ENCODE peak calls at places on chromosomes 6 and 20, in ten cellular contexts. One of them, this sample, is unnamed.

GRCh38 chr6:152457949-152458624 is 179.1 kb downstream of the SYNE1 start:
- DNase-seq in AG10803: no peak
- DNase-seq in iPS-NIHi11: no peak
- DNase-seq in posterior cingulate gyrus: no peak
- DNase-seq in HT1080: no peak
- DNase-seq in ascending aorta: no peak
- DNase-seq in A549: no peak
- DNase-seq in amniotic stem cell: no peak
- DNase-seq in mesothelial cell of epicardium: no peak
- DNase-seq in transverse colon: no peak
- DNase-seq in this sample: no peak

GRCh38 chr20:4183361-4183760 is 168.0 kb upstream of the RNF24 start:
- DNase-seq in AG10803: no peak
- DNase-seq in iPS-NIHi11: no peak
- DNase-seq in posterior cingulate gyrus: no peak
- DNase-seq in HT1080: no peak
- DNase-seq in ascending aorta: no peak
- DNase-seq in A549: no peak
- DNase-seq in amniotic stem cell: no peak
- DNase-seq in mesothelial cell of epicardium: no peak
- DNase-seq in transverse colon: no peak
- DNase-seq in this sample: no peak

GRCh38 chr20:61268024-61268423 is 16.0 kb downstream of the CDH4 start:
- DNase-seq in AG10803: no peak
- DNase-seq in iPS-NIHi11: no peak
- DNase-seq in posterior cingulate gyrus: no peak
- DNase-seq in HT1080: no peak
- DNase-seq in ascending aorta: no peak
- DNase-seq in A549: no peak
- DNase-seq in amniotic stem cell: no peak
- DNase-seq in mesothelial cell of epicardium: no peak
- DNase-seq in transverse colon: no peak
- DNase-seq in this sample: no peak

GRCh38 chr6:151096691-151097090 is 143.1 kb upstream of the AKAP12 start:
- DNase-seq in AG10803: peak
- DNase-seq in iPS-NIHi11: no peak
- DNase-seq in posterior cingulate gyrus: no peak
- DNase-seq in HT1080: no peak
- DNase-seq in ascending aorta: no peak
- DNase-seq in A549: no peak
- DNase-seq in amniotic stem cell: no peak
- DNase-seq in mesothelial cell of epicardium: no peak
- DNase-seq in transverse colon: no peak
- DNase-seq in this sample: no peak

GRCh38 chr6:91637217-91637616 is 1050.3 kb upstream of the MAP3K7 start:
- DNase-seq in AG10803: no peak
- DNase-seq in iPS-NIHi11: no peak
- DNase-seq in posterior cingulate gyrus: no peak
- DNase-seq in HT1080: no peak
- DNase-seq in ascending aorta: no peak
- DNase-seq in A549: no peak
- DNase-seq in amniotic stem cell: no peak
- DNase-seq in mesothelial cell of epicardium: no peak
- DNase-seq in transverse colon: no peak
- DNase-seq in this sample: no peak

GRCh38 chr6:110800839-110801196 is 14.5 kb downstream of the CDK19 start:
- DNase-seq in AG10803: no peak
- DNase-seq in iPS-NIHi11: no peak
- DNase-seq in posterior cingulate gyrus: no peak
- DNase-seq in HT1080: no peak
- DNase-seq in ascending aorta: no peak
- DNase-seq in A549: no peak
- DNase-seq in amniotic stem cell: no peak
- DNase-seq in mesothelial cell of epicardium: no peak
- DNase-seq in transverse colon: no peak
- DNase-seq in this sample: no peak

GRCh38 chr6:39896701-39897100 is 37.6 kb downstream of the MOCS1 start:
- DNase-seq in AG10803: no peak
- DNase-seq in iPS-NIHi11: no peak
- DNase-seq in posterior cingulate gyrus: no peak
- DNase-seq in HT1080: no peak
- DNase-seq in ascending aorta: no peak
- DNase-seq in A549: no peak
- DNase-seq in amniotic stem cell: no peak
- DNase-seq in mesothelial cell of epicardium: no peak
- DNase-seq in transverse colon: no peak
- DNase-seq in this sample: no peak

GRCh38 chr20:9498322-9498721 is 16.1 kb upstream of the LAMP5 start:
- DNase-seq in AG10803: peak
- DNase-seq in iPS-NIHi11: no peak
- DNase-seq in posterior cingulate gyrus: no peak
- DNase-seq in HT1080: peak
- DNase-seq in ascending aorta: no peak
- DNase-seq in A549: peak
- DNase-seq in amniotic stem cell: no peak
- DNase-seq in mesothelial cell of epicardium: no peak
- DNase-seq in transverse colon: no peak
- DNase-seq in this sample: no peak

GRCh38 chr6:54198134-54198533 is 86.9 kb downstream of the MLIP start:
- DNase-seq in AG10803: peak
- DNase-seq in iPS-NIHi11: no peak
- DNase-seq in posterior cingulate gyrus: no peak
- DNase-seq in HT1080: no peak
- DNase-seq in ascending aorta: no peak
- DNase-seq in A549: no peak
- DNase-seq in amniotic stem cell: no peak
- DNase-seq in mesothelial cell of epicardium: no peak
- DNase-seq in transverse colon: no peak
- DNase-seq in this sample: no peak

GRCh38 chr6:137813308-137813707 is 53.8 kb upstream of the TNFAIP3 start:
- DNase-seq in AG10803: no peak
- DNase-seq in iPS-NIHi11: no peak
- DNase-seq in posterior cingulate gyrus: no peak
- DNase-seq in HT1080: no peak
- DNase-seq in ascending aorta: no peak
- DNase-seq in A549: no peak
- DNase-seq in amniotic stem cell: no peak
- DNase-seq in mesothelial cell of epicardium: no peak
- DNase-seq in transverse colon: no peak
- DNase-seq in this sample: no peak

GRCh38 chr6:104003803-104004516 is 855.8 kb downstream of the HACE1 start:
- DNase-seq in AG10803: no peak
- DNase-seq in iPS-NIHi11: peak
- DNase-seq in posterior cingulate gyrus: no peak
- DNase-seq in HT1080: no peak
- DNase-seq in ascending aorta: no peak
- DNase-seq in A549: no peak
- DNase-seq in amniotic stem cell: no peak
- DNase-seq in mesothelial cell of epicardium: no peak
- DNase-seq in transverse colon: no peak
- DNase-seq in this sample: no peak

GRCh38 chr6:170296746-170297576 is 6.1 kb upstream of the DLL1 start:
- DNase-seq in AG10803: no peak
- DNase-seq in iPS-NIHi11: no peak
- DNase-seq in posterior cingulate gyrus: no peak
- DNase-seq in HT1080: no peak
- DNase-seq in ascending aorta: peak
- DNase-seq in A549: no peak
- DNase-seq in amniotic stem cell: no peak
- DNase-seq in mesothelial cell of epicardium: no peak
- DNase-seq in transverse colon: no peak
- DNase-seq in this sample: no peak

GRCh38 chr20:58894652-58895051 is 42.1 kb downstream of the GNAS start:
- DNase-seq in AG10803: no peak
- DNase-seq in iPS-NIHi11: no peak
- DNase-seq in posterior cingulate gyrus: no peak
- DNase-seq in HT1080: no peak
- DNase-seq in ascending aorta: no peak
- DNase-seq in A549: no peak
- DNase-seq in amniotic stem cell: no peak
- DNase-seq in mesothelial cell of epicardium: no peak
- DNase-seq in transverse colon: no peak
- DNase-seq in this sample: no peak

GRCh38 chr20:57657537-57658446 is 37.6 kb upstream of the ZBP1 start:
- DNase-seq in AG10803: no peak
- DNase-seq in iPS-NIHi11: peak
- DNase-seq in posterior cingulate gyrus: peak
- DNase-seq in HT1080: no peak
- DNase-seq in ascending aorta: peak
- DNase-seq in A549: no peak
- DNase-seq in amniotic stem cell: no peak
- DNase-seq in mesothelial cell of epicardium: peak
- DNase-seq in transverse colon: peak
- DNase-seq in this sample: no peak

GRCh38 chr6:21594427-21595264 is 1.1 kb downstream of the SOX4 start:
- DNase-seq in AG10803: peak
- DNase-seq in iPS-NIHi11: peak
- DNase-seq in posterior cingulate gyrus: peak
- DNase-seq in HT1080: peak
- DNase-seq in ascending aorta: peak
- DNase-seq in A549: peak
- DNase-seq in amniotic stem cell: no peak
- DNase-seq in mesothelial cell of epicardium: no peak
- DNase-seq in transverse colon: peak
- DNase-seq in this sample: peak

GRCh38 chr6:10771371-10771894 is 23.8 kb downstream of the TMEM14B start:
- DNase-seq in AG10803: no peak
- DNase-seq in iPS-NIHi11: peak
- DNase-seq in posterior cingulate gyrus: no peak
- DNase-seq in HT1080: no peak
- DNase-seq in ascending aorta: no peak
- DNase-seq in A549: no peak
- DNase-seq in amniotic stem cell: no peak
- DNase-seq in mesothelial cell of epicardium: no peak
- DNase-seq in transverse colon: no peak
- DNase-seq in this sample: no peak

GRCh38 chr6:131250121-131250520 is 114.9 kb downstream of the AKAP7 start:
- DNase-seq in AG10803: peak
- DNase-seq in iPS-NIHi11: peak
- DNase-seq in posterior cingulate gyrus: peak
- DNase-seq in HT1080: peak
- DNase-seq in ascending aorta: no peak
- DNase-seq in A549: no peak
- DNase-seq in amniotic stem cell: no peak
- DNase-seq in mesothelial cell of epicardium: no peak
- DNase-seq in transverse colon: peak
- DNase-seq in this sample: peak

GRCh38 chr6:43402819-43403218 is 24.5 kb upstream of the ABCC10 start:
- DNase-seq in AG10803: no peak
- DNase-seq in iPS-NIHi11: no peak
- DNase-seq in posterior cingulate gyrus: no peak
- DNase-seq in HT1080: no peak
- DNase-seq in ascending aorta: no peak
- DNase-seq in A549: peak
- DNase-seq in amniotic stem cell: no peak
- DNase-seq in mesothelial cell of epicardium: no peak
- DNase-seq in transverse colon: no peak
- DNase-seq in this sample: no peak

GRCh38 chr20:63416631-63417030 is 55.5 kb upstream of the CHRNA4 start:
- DNase-seq in AG10803: no peak
- DNase-seq in iPS-NIHi11: no peak
- DNase-seq in posterior cingulate gyrus: no peak
- DNase-seq in HT1080: no peak
- DNase-seq in ascending aorta: no peak
- DNase-seq in A549: no peak
- DNase-seq in amniotic stem cell: no peak
- DNase-seq in mesothelial cell of epicardium: no peak
- DNase-seq in transverse colon: no peak
- DNase-seq in this sample: no peak

GRCh38 chr20:16476032-16476431 is 97.2 kb downstream of the KIF16B start:
- DNase-seq in AG10803: peak
- DNase-seq in iPS-NIHi11: peak
- DNase-seq in posterior cingulate gyrus: no peak
- DNase-seq in HT1080: peak
- DNase-seq in ascending aorta: no peak
- DNase-seq in A549: peak
- DNase-seq in amniotic stem cell: no peak
- DNase-seq in mesothelial cell of epicardium: no peak
- DNase-seq in transverse colon: no peak
- DNase-seq in this sample: peak

GRCh38 chr6:885051-885590 is 192.2 kb upstream of the EXOC2 start:
- DNase-seq in AG10803: no peak
- DNase-seq in iPS-NIHi11: no peak
- DNase-seq in posterior cingulate gyrus: no peak
- DNase-seq in HT1080: no peak
- DNase-seq in ascending aorta: no peak
- DNase-seq in A549: no peak
- DNase-seq in amniotic stem cell: no peak
- DNase-seq in mesothelial cell of epicardium: no peak
- DNase-seq in transverse colon: peak
- DNase-seq in this sample: no peak

GRCh38 chr6:2514965-2515543 is 235.7 kb downstream of the MYLK4 start:
- DNase-seq in AG10803: no peak
- DNase-seq in iPS-NIHi11: no peak
- DNase-seq in posterior cingulate gyrus: no peak
- DNase-seq in HT1080: no peak
- DNase-seq in ascending aorta: no peak
- DNase-seq in A549: peak
- DNase-seq in amniotic stem cell: no peak
- DNase-seq in mesothelial cell of epicardium: no peak
- DNase-seq in transverse colon: peak
- DNase-seq in this sample: no peak

GRCh38 chr6:52305948-52306767 is 21.6 kb upstream of the MCM3 start:
- DNase-seq in AG10803: no peak
- DNase-seq in iPS-NIHi11: no peak
- DNase-seq in posterior cingulate gyrus: no peak
- DNase-seq in HT1080: no peak
- DNase-seq in ascending aorta: no peak
- DNase-seq in A549: no peak
- DNase-seq in amniotic stem cell: no peak
- DNase-seq in mesothelial cell of epicardium: no peak
- DNase-seq in transverse colon: no peak
- DNase-seq in this sample: no peak

GRCh38 chr6:5995705-5996686 is 10.7 kb downstream of the NRN1 start:
- DNase-seq in AG10803: peak
- DNase-seq in iPS-NIHi11: peak
- DNase-seq in posterior cingulate gyrus: peak
- DNase-seq in HT1080: no peak
- DNase-seq in ascending aorta: no peak
- DNase-seq in A549: peak
- DNase-seq in amniotic stem cell: no peak
- DNase-seq in mesothelial cell of epicardium: no peak
- DNase-seq in transverse colon: peak
- DNase-seq in this sample: peak

GRCh38 chr20:45336530-45337366 is 11.5 kb downstream of the SDC4 start:
- DNase-seq in AG10803: peak
- DNase-seq in iPS-NIHi11: no peak
- DNase-seq in posterior cingulate gyrus: no peak
- DNase-seq in HT1080: peak
- DNase-seq in ascending aorta: peak
- DNase-seq in A549: peak
- DNase-seq in amniotic stem cell: peak
- DNase-seq in mesothelial cell of epicardium: no peak
- DNase-seq in transverse colon: peak
- DNase-seq in this sample: peak

GRCh38 chr20:47544852-47545251 is 43.2 kb downstream of the NCOA3 start:
- DNase-seq in AG10803: peak
- DNase-seq in iPS-NIHi11: no peak
- DNase-seq in posterior cingulate gyrus: no peak
- DNase-seq in HT1080: no peak
- DNase-seq in ascending aorta: no peak
- DNase-seq in A549: no peak
- DNase-seq in amniotic stem cell: no peak
- DNase-seq in mesothelial cell of epicardium: no peak
- DNase-seq in transverse colon: no peak
- DNase-seq in this sample: no peak

GRCh38 chr6:52887912-52888535 is 21.5 kb downstream of the GSTA3 start:
- DNase-seq in AG10803: no peak
- DNase-seq in iPS-NIHi11: no peak
- DNase-seq in posterior cingulate gyrus: no peak
- DNase-seq in HT1080: no peak
- DNase-seq in ascending aorta: no peak
- DNase-seq in A549: no peak
- DNase-seq in amniotic stem cell: no peak
- DNase-seq in mesothelial cell of epicardium: no peak
- DNase-seq in transverse colon: no peak
- DNase-seq in this sample: no peak

This sample was measured in H54.